ENCODE peak calls at places on chromosomes 5 and 9, in four cellular contexts. S is lower lobe of right lung, V is neural progenitor cell, X is RWPE1. U is an unnamed sample.

GRCh38 chr5:172234031-172234430 is 40.1 kb downstream of the EFCAB9 start:
- DNase-seq in S (no peak), V (no peak), X (no peak), U (no peak)

GRCh38 chr5:78530342-78531096 is 118.1 kb downstream of the LHFPL2 start:
- DNase-seq in S (no peak), V (no peak), X (peak), U (no peak)

GRCh38 chr5:107601076-107601475 is 69.7 kb downstream of the EFNA5 start:
- DNase-seq in S (no peak), V (no peak), X (no peak), U (no peak)

GRCh38 chr9:123187131-123187530 is 81.3 kb downstream of the STRBP start:
- DNase-seq in S (no peak), V (no peak), X (no peak), U (no peak)

GRCh38 chr5:149028161-149028560 is 34.7 kb downstream of the SH3TC2 start:
- DNase-seq in S (no peak), V (no peak), X (no peak), U (no peak)

GRCh38 chr9:92721548-92721947 is 43.1 kb downstream of the BICD2 start:
- DNase-seq in S (peak), V (no peak), X (no peak), U (no peak)

GRCh38 chr5:1278656-1279442 is 16.0 kb downstream of the TERT start:
- DNase-seq in S (peak), V (no peak), X (no peak), U (no peak)

GRCh38 chr9:135251996-135252760 is 164.7 kb downstream of the OLFM1 start:
- DNase-seq in S (peak), V (no peak), X (no peak), U (no peak)

GRCh38 chr5:3518576-3518975 is 77.1 kb upstream of the IRX1 start:
- DNase-seq in S (no peak), V (no peak), X (no peak), U (no peak)

GRCh38 chr5:170219615-170220014 is 13.2 kb upstream of the C5orf58 start:
- DNase-seq in S (no peak), V (no peak), X (peak), U (no peak)

GRCh38 chr5:142888469-142889085 is 118.4 kb downstream of the ARHGAP26 start:
- DNase-seq in S (no peak), V (peak), X (peak), U (peak)

GRCh38 chr9:21252727-21253547 is 13.1 kb upstream of the IFNA14 start:
- DNase-seq in S (peak), V (peak), X (peak), U (peak)

GRCh38 chr9:85516976-85517637 is 224.6 kb downstream of the AGTPBP1 start:
- DNase-seq in S (no peak), V (no peak), X (peak), U (no peak)

GRCh38 chr9:124602204-124602603 is 95.0 kb upstream of the NR5A1 start:
- DNase-seq in S (no peak), V (no peak), X (peak), U (no peak)

GRCh38 chr9:68941780-68942459 is 72.0 kb downstream of the PRKACG start:
- DNase-seq in S (no peak), V (no peak), X (no peak), U (no peak)

GRCh38 chr5:122163151-122164069 is 34.1 kb downstream of the ZNF474 start:
- DNase-seq in S (no peak), V (peak), X (peak), U (no peak)

GRCh38 chr5:181217111-181217804 is 5.8 kb upstream of the TRIM41 start:
- DNase-seq in S (peak), V (peak), X (peak), U (peak)

GRCh38 chr9:94084314-94084713 is at the start of gene PTPDC1:
- DNase-seq in S (no peak), V (peak), X (peak), U (peak)

GRCh38 chr9:83281306-83282255 is 218.6 kb upstream of the RASEF start:
- DNase-seq in S (no peak), V (no peak), X (peak), U (no peak)

GRCh38 chr5:176548967-176549444 is at the start of gene CDHR2:
- DNase-seq in S (no peak), V (no peak), X (no peak), U (no peak)

GRCh38 chr5:69492391-69493234 is at the start of gene OCLN:
- DNase-seq in S (peak), V (peak), X (peak), U (peak)

GRCh38 chr9:19379697-19380046 is 364 bp downstream of the RPS6 start:
- DNase-seq in S (no peak), V (peak), X (peak), U (peak)

GRCh38 chr5:93221-93980 is 1.4 kb downstream of the PLEKHG4B start:
- DNase-seq in S (no peak), V (no peak), X (no peak), U (peak)

GRCh38 chr9:83569326-83569725 is 31.1 kb upstream of the FRMD3 start:
- DNase-seq in S (no peak), V (no peak), X (no peak), U (no peak)

GRCh38 chr5:15574806-15575205 is 74.8 kb downstream of the FBXL7 start:
- DNase-seq in S (no peak), V (no peak), X (no peak), U (no peak)

GRCh38 chr5:168916266-168916665 is 337.1 kb upstream of the PANK3 start:
- DNase-seq in S (no peak), V (no peak), X (no peak), U (peak)

GRCh38 chr5:34609951-34610431 is 46.1 kb upstream of the RAI14 start:
- DNase-seq in S (no peak), V (no peak), X (no peak), U (peak)

GRCh38 chr5:151688406-151688805 is 1.7 kb upstream of the SPARC start:
- DNase-seq in S (no peak), V (no peak), X (no peak), U (no peak)

GRCh38 chr5:55934117-55934613 is 60.6 kb downstream of the IL6ST start:
- DNase-seq in S (no peak), V (no peak), X (no peak), U (no peak)

GRCh38 chr9:12640021-12640587 is 53.1 kb upstream of the TYRP1 start:
- DNase-seq in S (no peak), V (peak), X (peak), U (peak)

GRCh38 chr9:131714161-131714646 is 25.7 kb downstream of the RAPGEF1 start:
- DNase-seq in S (peak), V (no peak), X (peak), U (no peak)

GRCh38 chr5:53246042-53246836 is 136.7 kb upstream of the MOCS2 start:
- DNase-seq in S (no peak), V (no peak), X (peak), U (no peak)

GRCh38 chr5:17187401-17187800 is 30.0 kb upstream of the BASP1 start:
- DNase-seq in S (no peak), V (no peak), X (no peak), U (no peak)

GRCh38 chr5:135008981-135009735 is 24.9 kb downstream of the PITX1 start:
- DNase-seq in S (no peak), V (no peak), X (no peak), U (no peak)

DNA sequence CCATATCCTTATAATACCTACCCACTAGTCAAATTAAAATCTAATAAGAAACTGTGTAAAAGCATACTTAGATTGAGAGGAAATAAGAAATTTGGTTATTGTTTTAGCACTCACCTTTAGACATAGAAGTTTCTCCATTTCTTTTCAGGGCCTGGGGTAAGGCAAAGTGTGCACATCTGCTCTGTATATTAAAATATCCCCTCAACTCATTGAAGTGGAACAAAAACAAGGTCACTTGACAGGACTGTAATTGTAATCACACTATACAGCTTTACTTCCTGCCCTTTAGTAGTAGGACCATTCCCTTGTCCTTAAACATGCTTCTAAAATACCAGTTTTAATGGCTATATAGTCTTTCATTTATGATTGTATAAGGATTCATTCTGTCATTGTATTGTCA is 15.3 kb downstream of the TGFBR1 start:
- DNase-seq in S (no peak), V (no peak), X (no peak), U (no peak)
- H3K27ac ChIP-seq in S (no peak), V (no peak), X (no peak), U (no peak)

GRCh38 chr5:73938938-73939320 is 312.9 kb downstream of the ARHGEF28 start:
- DNase-seq in S (no peak), V (no peak), X (no peak), U (no peak)

GRCh38 chr5:73940026-73940425 is 314.0 kb downstream of the ARHGEF28 start:
- DNase-seq in S (no peak), V (no peak), X (no peak), U (no peak)

GRCh38 chr5:73938280-73938937 is 312.4 kb downstream of the ARHGEF28 start:
- DNase-seq in S (no peak), V (no peak), X (peak), U (no peak)

GRCh38 chr5:73940747-73941146 is 314.8 kb downstream of the ARHGEF28 start:
- DNase-seq in S (no peak), V (no peak), X (no peak), U (no peak)

DNA sequence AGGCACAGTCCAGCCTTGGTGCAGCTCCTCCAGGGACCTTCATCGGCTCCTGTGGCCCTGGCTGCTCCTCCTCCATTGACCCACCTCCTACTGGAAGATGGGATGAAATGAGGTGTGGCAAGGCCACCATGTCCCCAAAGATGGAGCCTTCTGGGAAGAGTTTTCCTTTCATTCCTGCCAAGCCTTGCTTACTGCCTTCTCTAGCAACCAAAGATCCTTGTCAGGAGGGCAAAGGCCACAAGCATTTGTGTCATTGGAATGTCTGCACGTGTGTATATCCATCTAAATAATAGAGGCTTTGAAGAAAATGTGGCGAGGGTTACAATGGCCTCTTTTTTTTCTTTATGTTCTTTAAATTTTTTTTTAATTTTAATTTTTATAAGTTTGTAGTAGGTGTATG is 313.5 kb downstream of the ARHGEF28 start:
- DNase-seq in S (no peak), V (no peak), X (no peak), U (no peak)
- H3K27ac ChIP-seq in S (no peak), V (no peak), X (peak), U (no peak)

DNA sequence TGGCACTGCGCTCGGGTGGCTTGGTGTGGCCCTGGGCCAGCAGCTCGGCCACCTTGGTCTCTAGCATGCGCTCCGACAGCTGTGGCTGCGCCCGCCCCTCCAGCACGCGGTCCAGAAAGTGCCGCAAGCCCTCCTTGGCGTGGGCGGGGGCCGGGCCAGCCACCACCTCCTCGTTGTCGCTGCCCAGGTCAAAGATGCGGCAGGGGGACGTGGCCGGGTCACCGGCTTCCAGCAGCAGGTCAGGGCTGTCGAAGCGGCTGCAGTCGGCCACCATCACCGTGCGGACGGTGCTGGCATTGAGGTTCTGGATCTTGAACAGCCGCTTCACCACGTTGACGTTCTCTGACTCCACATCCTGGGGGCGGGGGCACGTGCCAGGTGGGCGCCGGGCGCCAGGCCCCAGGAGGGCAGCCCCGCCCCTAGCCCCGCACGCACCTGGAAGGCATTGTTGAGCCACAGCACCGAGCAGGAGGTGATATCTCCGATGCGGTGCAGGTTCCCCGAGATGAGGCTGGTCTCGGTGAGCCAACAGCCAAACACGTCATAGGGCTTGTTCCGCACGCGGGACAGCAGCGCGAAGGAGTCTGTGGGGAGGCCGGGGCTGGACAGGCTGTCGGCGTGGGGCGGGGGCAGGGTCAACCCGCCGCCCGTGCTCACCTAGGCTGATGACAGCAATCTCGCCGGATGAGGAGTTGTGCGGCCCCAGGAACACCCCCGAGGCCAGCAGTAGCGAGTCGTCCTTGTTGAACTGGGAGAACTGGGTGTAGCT is 2.2 kb downstream of the FBXW5 start:
- DNase-seq in S (no peak), V (no peak), X (no peak), U (no peak)
- H3K27ac ChIP-seq in S (no peak), V (no peak), X (peak), U (no peak)

GRCh38 chr5:157670662-157671591 is at the start of gene C5orf52:
- DNase-seq in S (peak), V (no peak), X (peak), U (peak)
- H3K27ac ChIP-seq in S (no peak), V (no peak), X (no peak), U (no peak)

GRCh38 chr9:87601595-87601994 is 103.9 kb downstream of the DAPK1 start:
- DNase-seq in S (no peak), V (no peak), X (no peak), U (no peak)

GRCh38 chr9:87602933-87603643 is 105.4 kb downstream of the DAPK1 start:
- DNase-seq in S (no peak), V (peak), X (no peak), U (no peak)

GRCh38 chr9:87597710-87598200 is 100.1 kb downstream of the DAPK1 start:
- DNase-seq in S (no peak), V (no peak), X (no peak), U (no peak)

GRCh38 chr9:87601175-87601574 is 103.5 kb downstream of the DAPK1 start:
- DNase-seq in S (peak), V (peak), X (no peak), U (no peak)

GRCh38 chr9:87599901-87600610 is 102.4 kb downstream of the DAPK1 start:
- DNase-seq in S (no peak), V (no peak), X (peak), U (no peak)
- H3K27ac ChIP-seq in S (peak), V (no peak), X (no peak), U (peak)

DNA sequence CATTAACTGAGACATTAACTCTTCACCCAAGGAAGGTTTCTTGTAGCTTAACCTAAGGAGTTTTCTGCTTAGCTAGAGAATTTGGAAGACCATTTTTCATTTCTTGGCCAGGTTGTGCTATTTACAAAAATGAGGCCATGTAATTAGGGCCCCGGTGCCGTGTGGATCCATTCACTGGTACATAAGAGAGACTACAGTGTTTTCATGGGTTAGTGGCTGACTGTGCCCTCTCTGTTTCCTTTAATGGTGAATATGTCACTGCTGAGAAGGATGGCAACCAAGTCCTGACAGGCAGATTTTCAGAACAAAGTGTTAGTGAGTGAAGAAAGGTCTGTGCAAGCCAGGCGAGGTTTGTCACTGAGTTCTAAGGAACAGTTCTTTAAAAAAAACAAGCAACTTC is 15.4 kb downstream of the MEGF10 start:
- DNase-seq in S (no peak), V (no peak), X (no peak), U (no peak)
- H3K27ac ChIP-seq in S (no peak), V (no peak), X (no peak), U (no peak)

GRCh38 chr5:84393969-84394368 is 9.3 kb upstream of the EDIL3 start:
- DNase-seq in S (no peak), V (no peak), X (peak), U (no peak)
- H3K27ac ChIP-seq in S (no peak), V (no peak), X (no peak), U (no peak)